ENCODE peak calls at places on chromosomes 3 and 15, in four cellular contexts. T, I, G and D are unnamed samples.

GRCh38 chr3:134064081-134064480 is 34.4 kb upstream of the SLCO2A1 start:
- DNase-seq in G (no peak), T (no peak), I (no peak), D (no peak)

GRCh38 chr3:126503701-126504100 is 13.9 kb downstream of the UROC1 start:
- DNase-seq in I (no peak), T (no peak), G (no peak), D (no peak)

GRCh38 chr3:194200422-194201060 is 64.6 kb downstream of the HES1 start:
- DNase-seq in I (no peak), T (no peak), G (no peak), D (no peak)

GRCh38 chr3:51709675-51710074 is 2.8 kb downstream of the GRM2 start:
- DNase-seq in I (no peak), G (no peak), T (no peak), D (no peak)

GRCh38 chr3:10248984-10249748 is 907 bp downstream of the TATDN2 start:
- DNase-seq in G (peak; percentile 74), I (peak; percentile 55), T (peak; percentile 33), D (peak; percentile 17)

GRCh38 chr3:29412117-29412516 is 131.2 kb downstream of the RBMS3 start:
- DNase-seq in G (no peak), I (no peak), T (no peak), D (no peak)

GRCh38 chr3:13566462-13566748 is 17.5 kb downstream of the FBLN2 start:
- DNase-seq in I (no peak), G (no peak), T (no peak), D (no peak)

GRCh38 chr15:67828969-67829646 is 3.8 kb downstream of the SKOR1 start:
- DNase-seq in T (no peak), G (no peak), I (peak; percentile 56), D (no peak)

GRCh38 chr3:9786825-9787654 is 5.2 kb downstream of the TADA3 start:
- DNase-seq in T (no peak), G (no peak), I (no peak), D (no peak)

GRCh38 chr3:184523825-184524615 is 37.6 kb upstream of the EPHB3 start:
- DNase-seq in I (peak; percentile 24), G (no peak), T (no peak), D (no peak)

GRCh38 chr3:47378869-47379268 is 2.0 kb upstream of the PTPN23 start:
- DNase-seq in I (no peak), G (no peak), T (no peak), D (no peak)

DNA sequence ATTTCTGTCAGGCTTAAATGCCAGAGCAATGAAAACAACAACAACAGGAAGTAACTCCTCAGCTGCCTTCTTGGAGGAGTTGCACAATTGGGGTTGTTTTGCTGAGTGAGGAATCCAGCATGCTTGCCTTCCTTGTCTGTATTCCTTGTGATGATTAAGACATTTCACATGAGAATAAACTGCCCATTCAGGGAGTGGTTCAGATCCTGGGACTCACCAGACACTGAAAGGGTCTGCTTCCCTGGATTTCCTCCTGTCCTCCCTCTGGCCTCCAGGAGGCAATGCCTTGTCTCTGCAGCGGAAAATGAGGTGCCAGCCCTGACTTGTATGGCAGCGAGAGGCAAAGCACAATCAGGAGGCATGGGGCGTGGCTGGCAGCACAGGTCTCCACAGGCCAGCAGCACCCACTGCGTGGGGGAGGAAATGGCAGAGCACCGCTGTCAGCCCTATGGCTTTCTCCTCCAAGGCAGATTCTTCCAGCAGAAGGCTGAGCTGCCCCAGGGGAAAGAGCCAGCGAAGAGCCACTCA is 41.5 kb downstream of the RBP2 start:
- DNase-seq in I (no peak), G (no peak), T (no peak), D (no peak)
- TF ChIP-seq CTCF in I (no peak), G (no peak), T (no peak), D (no peak)

GRCh38 chr15:58770857-58771620 is at the start of gene MINDY2:
- DNase-seq in I (peak; percentile 100), G (peak; percentile 99), T (peak; percentile 93), D (peak; percentile 98)
- TF ChIP-seq CTCF in I (peak; percentile 45), G (no peak), T (no peak), D (peak; percentile 52)

DNA sequence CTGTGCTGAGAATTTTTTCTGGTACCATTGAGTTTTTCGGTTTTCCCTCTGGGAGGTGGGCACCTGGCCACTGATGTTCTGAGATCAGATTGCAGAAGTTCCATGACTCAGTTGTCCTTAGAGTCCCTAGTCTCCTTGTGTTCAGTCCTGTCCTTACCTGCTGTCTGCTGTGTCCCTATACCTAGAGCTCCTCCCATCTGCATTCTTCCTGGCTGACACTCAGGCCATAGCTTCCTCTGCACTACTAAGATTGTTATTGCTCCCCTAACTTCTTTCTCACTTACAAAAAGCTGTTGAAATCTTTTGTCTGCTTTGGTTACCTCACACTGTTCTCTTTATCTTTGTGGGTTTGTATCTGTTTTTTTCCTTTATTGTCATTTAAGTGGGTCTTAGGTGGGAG is 13.2 kb downstream of the USP3 start:
- DNase-seq in G (no peak), I (no peak), T (no peak), D (no peak)
- TF ChIP-seq CTCF in G (no peak), I (no peak), T (no peak), D (no peak)

DNA sequence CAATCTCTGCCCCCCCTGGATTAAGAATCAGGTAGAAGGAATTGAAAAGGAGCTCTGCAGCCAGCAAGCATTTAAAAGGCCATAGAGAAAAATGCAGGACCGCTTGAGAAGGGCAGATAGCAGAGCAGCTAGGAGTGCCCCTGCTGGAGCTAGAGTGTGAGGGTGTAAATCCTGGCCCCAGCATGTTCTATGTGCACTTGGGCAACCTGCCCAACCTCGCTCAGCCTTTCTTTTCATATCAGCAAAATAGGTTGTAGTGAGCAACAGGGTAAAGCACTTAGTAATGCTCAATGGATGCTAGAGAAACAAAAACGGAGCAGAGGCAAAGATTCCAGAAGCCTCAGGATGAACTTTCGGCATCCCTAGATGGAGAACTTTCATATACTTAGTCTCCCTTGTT is 25.0 kb upstream of the THBS1 start:
- DNase-seq in T (no peak), I (no peak), G (no peak), D (no peak)
- TF ChIP-seq CTCF in T (no peak), I (no peak), G (no peak), D (no peak)

GRCh38 chr15:80473574-80474223 is 69.5 kb downstream of the ARNT2 start:
- DNase-seq in I (peak; percentile 20), G (no peak), T (no peak), D (no peak)

GRCh38 chr15:80476036-80476435 is 71.9 kb downstream of the ARNT2 start:
- DNase-seq in G (no peak), I (no peak), T (no peak), D (no peak)

GRCh38 chr15:80474224-80474619 is 70.0 kb downstream of the ARNT2 start:
- DNase-seq in G (no peak), I (no peak), T (no peak), D (no peak)

GRCh38 chr15:80474751-80475295 is 70.6 kb downstream of the ARNT2 start:
- DNase-seq in G (no peak), T (no peak), I (no peak), D (no peak)

GRCh38 chr15:80475572-80475971 is 71.4 kb downstream of the ARNT2 start:
- DNase-seq in I (no peak), G (no peak), T (no peak), D (no peak)
- TF ChIP-seq CTCF in I (peak; percentile 23), G (no peak), T (no peak), D (no peak)

DNA sequence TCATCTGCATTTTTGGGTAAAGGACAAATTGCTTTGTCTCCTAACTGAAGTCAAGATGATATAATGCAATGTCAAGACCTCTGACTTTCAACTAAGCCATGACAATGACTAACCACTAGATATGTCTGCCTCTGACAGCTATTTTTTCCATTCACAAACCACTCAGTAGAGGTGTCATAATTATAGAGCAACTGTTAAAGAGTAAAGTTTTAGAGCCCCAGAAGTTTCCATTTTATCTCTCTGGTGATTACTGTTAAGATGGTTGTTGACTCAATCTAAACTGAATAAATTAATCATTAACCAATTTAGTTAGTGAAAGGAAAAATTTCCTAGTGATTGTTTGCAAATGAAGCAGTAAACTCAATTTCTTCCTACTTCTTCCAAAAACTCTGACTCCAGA is 779.9 kb downstream of the GRM7 start:
- DNase-seq in I (no peak), T (no peak), G (no peak), D (no peak)
- TF ChIP-seq CTCF in I (no peak), T (no peak), G (no peak), D (no peak)